ENCODE peak calls at places on chromosomes 2 and 18, in seven cellular contexts. W is spleen, A is GM12892, T is prostate gland, F is stomach, N is vagina, G is transverse colon. Z is an unnamed sample.

GRCh38 chr2:134402385-134402784 is 148.5 kb downstream of the MGAT5 start:
- DNase-seq in W (no peak), A (no peak), T (no peak), F (no peak), N (no peak), G (no peak), Z (no peak)

GRCh38 chr18:3851159-3851558 is 401.2 kb downstream of the TGIF1 start:
- DNase-seq in W (no peak), A (no peak), T (no peak), F (no peak), N (no peak), G (no peak), Z (no peak)

GRCh38 chr2:219396863-219397457 is 9.2 kb upstream of the DNPEP start:
- DNase-seq in W (no peak), A (no peak), T (no peak), F (no peak), N (no peak), G (no peak), Z (no peak)

GRCh38 chr18:48408727-48409590 is at the start of gene ZBTB7C:
- DNase-seq in W (peak), A (peak), T (no peak), F (peak), N (no peak), G (peak), Z (no peak)

GRCh38 chr2:60412626-60413025 is 140.8 kb downstream of the BCL11A start:
- DNase-seq in W (no peak), A (no peak), T (no peak), F (no peak), N (no peak), G (no peak), Z (no peak)

GRCh38 chr2:134169788-134170187 is 84.1 kb upstream of the MGAT5 start:
- DNase-seq in W (no peak), A (no peak), T (no peak), F (no peak), N (no peak), G (no peak), Z (no peak)

GRCh38 chr2:132521321-132521720 is 104.7 kb downstream of the GPR39 start:
- DNase-seq in W (no peak), A (no peak), T (no peak), F (no peak), N (no peak), G (no peak), Z (no peak)

GRCh38 chr2:43406643-43407042 is 180.2 kb upstream of the ZFP36L2 start:
- DNase-seq in W (no peak), A (no peak), T (no peak), F (no peak), N (no peak), G (no peak), Z (no peak)

GRCh38 chr2:67561411-67561965 is 164.4 kb downstream of the ETAA1 start:
- DNase-seq in W (no peak), A (no peak), T (peak), F (peak), N (no peak), G (no peak), Z (peak)

GRCh38 chr2:156190532-156190931 is 142.0 kb downstream of the NR4A2 start:
- DNase-seq in W (no peak), A (no peak), T (no peak), F (no peak), N (no peak), G (peak), Z (no peak)

GRCh38 chr18:30908381-30908780 is 134.2 kb downstream of the DSC3 start:
- DNase-seq in W (no peak), A (no peak), T (no peak), F (no peak), N (no peak), G (no peak), Z (no peak)

GRCh38 chr2:104872866-104873688 is 19.2 kb downstream of the POU3F3 start:
- DNase-seq in W (peak), A (peak), T (peak), F (peak), N (no peak), G (peak), Z (no peak)

GRCh38 chr2:107729456-107729855 is 97.2 kb upstream of the RGPD4 start:
- DNase-seq in W (no peak), A (no peak), T (no peak), F (no peak), N (no peak), G (no peak), Z (no peak)

GRCh38 chr2:217919781-217920351 is 82.9 kb downstream of the TNS1 start:
- DNase-seq in W (no peak), A (no peak), T (no peak), F (no peak), N (no peak), G (no peak), Z (no peak)

GRCh38 chr2:232981356-232981755 is 31.7 kb downstream of the NGEF start:
- DNase-seq in W (peak), A (no peak), T (peak), F (peak), N (no peak), G (peak), Z (no peak)

GRCh38 chr2:151032741-151033152 is 228.9 kb downstream of the RBM43 start:
- DNase-seq in W (no peak), A (no peak), T (no peak), F (no peak), N (no peak), G (no peak), Z (peak)

GRCh38 chr18:68034293-68034692 is 517.8 kb upstream of the DSEL start:
- DNase-seq in W (no peak), A (no peak), T (no peak), F (no peak), N (no peak), G (no peak), Z (no peak)

GRCh38 chr2:204170419-204170818 is 233.9 kb downstream of the ICOS start:
- DNase-seq in W (no peak), A (no peak), T (no peak), F (no peak), N (no peak), G (no peak), Z (no peak)

GRCh38 chr2:112621792-112622527 is 23.8 kb upstream of the SLC20A1 start:
- DNase-seq in W (no peak), A (no peak), T (no peak), F (peak), N (no peak), G (no peak), Z (no peak)

GRCh38 chr18:2855560-2856350 is 8.9 kb downstream of the EMILIN2 start:
- DNase-seq in W (no peak), A (no peak), T (no peak), F (no peak), N (peak), G (no peak), Z (no peak)

GRCh38 chr2:133788391-133788790 is 220.1 kb upstream of the NCKAP5 start:
- DNase-seq in W (no peak), A (no peak), T (no peak), F (no peak), N (no peak), G (no peak), Z (no peak)

GRCh38 chr2:72954376-72955187 is 37.3 kb downstream of the EMX1 start:
- DNase-seq in W (no peak), A (no peak), T (no peak), F (no peak), N (no peak), G (no peak), Z (no peak)

GRCh38 chr2:136297312-136297711 is 179.4 kb upstream of the CXCR4 start:
- DNase-seq in W (no peak), A (no peak), T (no peak), F (no peak), N (no peak), G (no peak), Z (peak)

GRCh38 chr2:95531254-95531771 is 46.8 kb upstream of the TRIM43B start:
- DNase-seq in W (no peak), A (no peak), T (no peak), F (no peak), N (no peak), G (no peak), Z (no peak)

GRCh38 chr2:11980809-11981208 is 234.4 kb downstream of the LPIN1 start:
- DNase-seq in W (no peak), A (no peak), T (no peak), F (no peak), N (no peak), G (no peak), Z (no peak)

GRCh38 chr18:9959564-9959963 is 45.7 kb downstream of the VAPA start:
- DNase-seq in W (no peak), A (no peak), T (no peak), F (no peak), N (no peak), G (no peak), Z (no peak)

GRCh38 chr2:15733867-15734765 is 142.4 kb downstream of the DDX1 start:
- DNase-seq in W (no peak), A (no peak), T (no peak), F (peak), N (no peak), G (no peak), Z (no peak)

GRCh38 chr2:91477731-91478672 is 2786.5 kb downstream of the RPIA start:
- DNase-seq in W (peak), A (no peak), T (no peak), F (peak), N (peak), G (no peak), Z (peak)

GRCh38 chr18:69626643-69627242 is 226.1 kb downstream of the DOK6 start:
- DNase-seq in W (no peak), A (no peak), T (no peak), F (no peak), N (no peak), G (no peak), Z (no peak)
- TF ChIP-seq POLR2AphosphoS5 in W (no peak), A (no peak), T (no peak), F (no peak), N (no peak), G (no peak), Z (no peak)

DNA sequence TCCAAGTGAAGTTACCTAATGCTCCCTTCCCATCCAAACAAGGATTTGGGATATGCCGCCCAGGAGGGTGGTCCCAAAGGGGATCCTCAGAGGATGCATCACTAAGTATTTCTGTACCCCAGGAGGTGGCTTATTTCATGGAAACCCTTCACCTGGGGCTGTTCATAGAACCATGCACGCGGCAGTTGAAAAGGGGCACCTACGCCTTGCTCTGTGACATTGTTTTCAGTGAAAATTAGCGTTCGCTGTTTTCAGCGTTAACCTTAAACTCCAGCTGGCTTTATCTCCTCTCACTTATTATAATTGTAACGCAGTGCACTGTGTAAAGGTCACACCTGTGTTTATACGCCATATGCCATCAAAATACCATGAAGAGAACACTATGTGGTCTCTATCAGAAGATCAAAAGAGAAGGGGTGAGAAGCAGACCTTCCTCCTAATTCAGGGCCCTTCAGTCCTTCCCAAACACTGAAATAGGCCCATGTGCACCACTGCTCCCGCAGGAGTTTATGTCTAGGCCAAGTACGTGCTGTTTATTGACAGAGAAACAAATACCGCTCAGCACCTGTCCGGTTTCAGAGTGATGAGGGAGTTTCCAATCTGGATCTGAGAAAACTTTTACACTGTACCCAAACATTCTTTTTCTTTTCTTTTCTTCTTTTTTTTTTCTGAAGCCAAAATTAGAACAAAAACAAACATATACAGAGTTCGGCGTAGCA is 162.1 kb downstream of the BCL2 start:
- DNase-seq in W (no peak), A (no peak), T (no peak), F (no peak), N (no peak), G (peak), Z (no peak)
- TF ChIP-seq POLR2AphosphoS5 in W (no peak), A (peak), T (peak), F (no peak), N (no peak), G (no peak), Z (no peak)

GRCh38 chr2:124079045-124079444 is 54.0 kb downstream of the CNTNAP5 start:
- DNase-seq in W (no peak), A (no peak), T (no peak), F (no peak), N (no peak), G (no peak), Z (no peak)
- TF ChIP-seq POLR2AphosphoS5 in W (no peak), A (no peak), T (no peak), F (no peak), N (no peak), G (no peak), Z (no peak)

GRCh38 chr2:237591379-237591881 is 896 bp upstream of the RAB17 start:
- DNase-seq in W (no peak), A (no peak), T (no peak), F (no peak), N (no peak), G (peak), Z (no peak)

GRCh38 chr2:237593036-237593435 is 2.5 kb upstream of the RAB17 start:
- DNase-seq in W (no peak), A (no peak), T (no peak), F (no peak), N (no peak), G (no peak), Z (no peak)

GRCh38 chr2:237592425-237592980 is 2.0 kb upstream of the RAB17 start:
- DNase-seq in W (no peak), A (no peak), T (no peak), F (no peak), N (no peak), G (no peak), Z (no peak)

GRCh38 chr2:237590272-237591020 is at the start of gene RAB17:
- DNase-seq in W (peak), A (no peak), T (peak), F (peak), N (no peak), G (peak), Z (no peak)

DNA sequence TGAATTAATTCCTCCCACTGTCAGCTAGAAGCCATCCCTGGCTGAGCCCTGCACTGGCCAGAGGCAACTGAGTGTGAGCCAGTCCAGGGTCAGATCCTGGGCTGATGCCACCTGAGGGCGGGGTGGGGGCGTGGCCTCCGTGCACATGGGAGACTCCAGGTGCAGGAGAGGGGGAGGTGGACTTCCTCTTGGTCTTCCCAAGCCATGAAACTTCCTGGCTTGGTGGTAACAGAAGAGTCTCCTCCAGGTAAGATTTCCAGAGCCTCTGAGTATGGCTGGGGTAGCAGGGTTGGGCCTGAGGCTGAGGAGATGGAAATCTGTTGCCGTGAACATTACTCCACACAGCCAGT is 462 bp upstream of the RAB17 start:
- DNase-seq in W (no peak), A (no peak), T (peak), F (peak), N (no peak), G (peak), Z (no peak)
- TF ChIP-seq POLR2AphosphoS5 in W (no peak), A (no peak), T (no peak), F (no peak), N (no peak), G (no peak), Z (no peak)

DNA sequence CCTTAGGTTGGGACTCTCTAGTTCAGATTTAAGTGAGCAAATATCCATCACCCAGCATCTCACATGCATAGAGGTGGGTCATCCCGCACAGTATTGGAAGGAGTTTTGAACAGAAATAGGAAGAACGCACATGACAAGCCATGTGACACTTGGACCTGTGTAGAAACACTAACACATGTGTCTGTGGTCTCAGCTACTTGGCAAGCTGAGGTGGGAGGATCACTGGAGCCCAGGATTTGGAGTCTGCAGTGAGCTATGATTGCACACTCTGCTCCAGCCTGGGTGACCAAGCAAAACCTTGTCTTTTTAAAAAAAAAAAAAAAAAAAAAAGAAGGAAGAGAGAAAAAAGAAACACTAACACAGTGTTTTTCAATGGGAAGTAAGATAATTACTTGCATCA is 5.4 kb upstream of the MTCL1 start:
- DNase-seq in W (no peak), A (no peak), T (no peak), F (no peak), N (no peak), G (no peak), Z (no peak)
- TF ChIP-seq POLR2AphosphoS5 in W (no peak), A (no peak), T (no peak), F (no peak), N (no peak), G (no peak), Z (no peak)

GRCh38 chr2:182187130-182187529 is 201.5 kb downstream of the PPP1R1C start:
- DNase-seq in W (no peak), A (no peak), T (no peak), F (no peak), N (no peak), G (no peak), Z (no peak)

GRCh38 chr2:182181381-182181780 is 195.7 kb downstream of the PPP1R1C start:
- DNase-seq in W (no peak), A (no peak), T (no peak), F (no peak), N (no peak), G (no peak), Z (no peak)

GRCh38 chr2:182186132-182186735 is 200.6 kb downstream of the PPP1R1C start:
- DNase-seq in W (no peak), A (no peak), T (no peak), F (no peak), N (no peak), G (no peak), Z (no peak)

GRCh38 chr2:182182436-182182835 is 196.8 kb downstream of the PPP1R1C start:
- DNase-seq in W (no peak), A (no peak), T (no peak), F (no peak), N (no peak), G (no peak), Z (no peak)
- TF ChIP-seq POLR2AphosphoS5 in W (no peak), A (no peak), T (no peak), F (no peak), N (no peak), G (no peak), Z (no peak)

DNA sequence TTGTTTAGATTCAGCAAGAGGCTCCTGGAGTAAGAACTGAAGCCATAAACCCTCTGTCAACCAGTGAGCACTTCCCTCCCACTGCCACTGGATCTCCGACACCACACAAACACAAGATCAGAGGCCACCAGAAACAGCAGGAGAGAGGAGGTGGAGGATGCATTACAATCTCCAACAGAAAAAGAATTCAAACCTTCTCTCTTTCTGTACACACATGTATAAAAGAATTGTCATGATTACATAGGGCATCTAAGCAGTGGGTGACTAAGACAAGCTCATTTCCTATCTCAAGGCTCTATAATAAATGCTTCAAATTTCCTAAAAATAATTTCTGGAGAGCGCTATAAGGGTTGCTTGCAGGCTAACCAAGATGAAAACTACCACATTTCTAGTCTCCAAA is 27.1 kb downstream of the TBC1D8 start:
- DNase-seq in W (no peak), A (no peak), T (no peak), F (no peak), N (no peak), G (no peak), Z (no peak)
- TF ChIP-seq POLR2AphosphoS5 in W (no peak), A (no peak), T (no peak), F (no peak), N (no peak), G (no peak), Z (no peak)

GRCh38 chr18:1270081-1270480 is 365.4 kb downstream of the ADCYAP1 start:
- DNase-seq in W (no peak), A (no peak), T (peak), F (no peak), N (no peak), G (no peak), Z (no peak)
- TF ChIP-seq POLR2AphosphoS5 in W (no peak), A (no peak), T (peak), F (no peak), N (no peak), G (no peak), Z (no peak)